ENCODE peak calls at places on chromosome 15, in eight cellular contexts. T, A, Y, B, Z, O, Q and H are unnamed samples.
A peak's percentile ranks its signal among the peaks of the same experiment; 100 is the strongest.

GRCh38 chr15:44157679-44158078 is 37.4 kb downstream of the FRMD5 start:
- DNase-seq in T (no peak), Q (no peak), A (no peak), Z (no peak), B (peak; percentile 99), O (no peak), Y (no peak), H (no peak)

GRCh38 chr15:73927003-73927475 is 777 bp downstream of the LOXL1 start:
- DNase-seq in Y (peak; percentile 86), B (no peak), Z (peak; percentile 72), Q (peak; percentile 19), T (peak; percentile 64), O (no peak), A (peak; percentile 61), H (peak; percentile 80)

GRCh38 chr15:59042041-59042440 is 54.6 kb downstream of the RNF111 start:
- DNase-seq in Z (no peak), A (no peak), O (no peak), Q (no peak), B (no peak), T (no peak), Y (no peak), H (no peak)

GRCh38 chr15:87576486-87577176 is 679.9 kb downstream of the NTRK3 start:
- DNase-seq in Q (no peak), Y (no peak), A (no peak), B (peak; percentile 20), T (no peak), O (no peak), Z (no peak), H (no peak)

GRCh38 chr15:48672206-48672605 is 26.7 kb upstream of the FBN1 start:
- DNase-seq in Q (no peak), A (no peak), B (no peak), O (no peak), Z (no peak), T (no peak), Y (no peak), H (no peak)

GRCh38 chr15:67003586-67003985 is 61.8 kb upstream of the SMAD3 start:
- DNase-seq in A (no peak), Y (no peak), B (peak; percentile 59), T (no peak), Q (no peak), O (no peak), Z (no peak), H (no peak)

GRCh38 chr15:75107905-75108838 is 84.8 kb downstream of the PPCDC start:
- DNase-seq in B (peak; percentile 93), Q (peak; percentile 66), T (peak; percentile 33), Y (peak; percentile 47), O (no peak), Z (no peak), A (peak; percentile 13), H (no peak)

GRCh38 chr15:99076555-99077308 is 28.1 kb upstream of the SYNM start:
- DNase-seq in O (no peak), T (peak; percentile 55), B (peak; percentile 67), Q (peak; percentile 31), Z (peak; percentile 25), Y (peak; percentile 49), A (peak; percentile 69), H (no peak)

GRCh38 chr15:39575180-39575579 is 5.7 kb upstream of the THBS1 start:
- DNase-seq in Q (no peak), B (no peak), A (no peak), T (no peak), O (no peak), Y (no peak), Z (no peak), H (no peak)

GRCh38 chr15:79844221-79844620 is 52.6 kb downstream of the MTHFS start:
- DNase-seq in Z (no peak), Y (no peak), B (peak; percentile 29), A (no peak), O (no peak), T (no peak), Q (no peak), H (no peak)

GRCh38 chr15:90838066-90838465 is 30.3 kb upstream of the FURIN start:
- DNase-seq in T (no peak), A (no peak), Q (peak; percentile 85), O (no peak), B (no peak), Y (no peak), Z (no peak), H (no peak)

GRCh38 chr15:52288051-52288942 is 7.3 kb downstream of the MYO5C start:
- DNase-seq in T (peak; percentile 90), A (peak; percentile 82), Y (peak; percentile 83), O (no peak), Z (no peak), B (no peak), Q (no peak), H (no peak)

GRCh38 chr15:68315495-68316007 is 38.0 kb downstream of the FEM1B start:
- DNase-seq in Q (no peak), B (no peak), Y (peak; percentile 13), T (no peak), Z (no peak), O (no peak), A (no peak), H (no peak)

GRCh38 chr15:98657721-98658120 is 9.4 kb downstream of the IGF1R start:
- DNase-seq in Z (no peak), T (no peak), B (peak; percentile 51), O (no peak), Y (no peak), Q (no peak), A (no peak), H (no peak)

GRCh38 chr15:76730262-76730661 is 174.9 kb downstream of the SCAPER start:
- DNase-seq in B (no peak), Y (no peak), Q (no peak), O (no peak), A (no peak), Z (no peak), T (no peak), H (no peak)

GRCh38 chr15:82810061-82810862 is 834 bp downstream of the WHAMM start:
- DNase-seq in A (no peak), Q (peak; percentile 26), Z (peak; percentile 25), B (peak; percentile 54), T (peak; percentile 25), O (no peak), Y (peak; percentile 58), H (no peak)

GRCh38 chr15:35306361-35306981 is 221.4 kb upstream of the NANOGP8 start:
- DNase-seq in Q (no peak), Y (no peak), Z (no peak), A (peak; percentile 35), T (peak; percentile 73), O (no peak), B (peak; percentile 49), H (no peak)

GRCh38 chr15:84681822-84682221 is 23.8 kb upstream of the NMB start:
- DNase-seq in T (no peak), Z (no peak), A (no peak), O (no peak), B (peak; percentile 53), Y (no peak), Q (no peak), H (no peak)

GRCh38 chr15:89714775-89715174 is 24.2 kb downstream of the WDR93 start:
- DNase-seq in A (no peak), Y (no peak), Z (no peak), T (no peak), Q (no peak), B (no peak), O (no peak), H (no peak)

GRCh38 chr15:40042791-40043320 is 3.9 kb upstream of the SRP14 start:
- DNase-seq in B (no peak), T (no peak), A (peak; percentile 7), Y (no peak), Z (no peak), Q (no peak), O (no peak), H (no peak)

GRCh38 chr15:53193149-53193548 is 403.0 kb upstream of the ONECUT1 start:
- DNase-seq in Y (no peak), A (no peak), T (no peak), B (no peak), O (no peak), Q (no peak), Z (no peak), H (no peak)

GRCh38 chr15:66294157-66294931 is 976 bp downstream of the DIS3L start:
- DNase-seq in Z (no peak), Y (no peak), O (no peak), T (peak; percentile 66), B (peak; percentile 81), Q (no peak), A (no peak), H (no peak)

GRCh38 chr15:94673801-94674200 is 442.4 kb downstream of the MCTP2 start:
- DNase-seq in Y (no peak), O (no peak), Q (no peak), Z (no peak), T (no peak), A (no peak), B (peak; percentile 21), H (no peak)

GRCh38 chr15:59847925-59848415 is 156.1 kb upstream of the FOXB1 start:
- DNase-seq in B (no peak), O (no peak), A (no peak), Z (no peak), Y (no peak), T (no peak), Q (no peak), H (no peak)

GRCh38 chr15:74543583-74543982 is 2.6 kb downstream of the ARID3B start:
- DNase-seq in Y (no peak), T (no peak), Q (no peak), A (no peak), O (no peak), Z (no peak), B (no peak), H (no peak)

GRCh38 chr15:59029554-59029953 is 42.1 kb downstream of the RNF111 start:
- DNase-seq in Y (no peak), Q (no peak), T (no peak), A (no peak), B (no peak), O (no peak), Z (no peak), H (no peak)

GRCh38 chr15:78131295-78132021 is at the start of gene CIB2:
- DNase-seq in B (peak; percentile 36), Q (peak; percentile 82), A (peak; percentile 55), T (peak; percentile 72), Z (peak; percentile 75), O (no peak), Y (peak; percentile 73), H (no peak)

GRCh38 chr15:91126080-91126479 is 26.0 kb downstream of the SV2B start:
- DNase-seq in Z (no peak), O (no peak), Y (no peak), T (no peak), B (no peak), Q (no peak), A (no peak), H (no peak)

GRCh38 chr15:43187544-43188155 is 2.4 kb downstream of the CCNDBP1 start:
- DNase-seq in Y (no peak), T (no peak), O (no peak), Q (no peak), A (no peak), B (peak; percentile 56), Z (no peak), H (no peak)